ENCODE peak calls at places on chromosome 19, in seven cellular contexts. E is K562, N is uterus, C is HCT116, D is tibial nerve, M is GM12891, K is upper lobe of left lung. H is an unnamed sample.

GRCh38 chr19:19474950-19475781 is 40.2 kb downstream of the TSSK6 start:
- DNase-seq in C (no peak), E (no peak), D (no peak), K (no peak), M (no peak), N (no peak), H (no peak)

GRCh38 chr19:45469835-45470146 is 2.0 kb downstream of the FOSB start:
- DNase-seq in D (no peak), C (no peak), E (peak), N (no peak), K (peak), M (peak), H (peak)

GRCh38 chr19:53865918-53866696 is 1.6 kb upstream of the MYADM start:
- DNase-seq in D (no peak), N (peak), C (peak), K (peak), E (peak), M (no peak), H (peak)

GRCh38 chr19:7637374-7638256 is 705 bp downstream of the STXBP2 start:
- DNase-seq in N (no peak), D (no peak), C (no peak), K (peak), E (peak), M (no peak), H (no peak)

GRCh38 chr19:35805518-35806102 is 7.0 kb downstream of the PRODH2 start:
- DNase-seq in E (no peak), D (no peak), K (no peak), M (no peak), N (no peak), C (no peak), H (no peak)

GRCh38 chr19:51735759-51736449 is 12.1 kb upstream of the HAS1 start:
- DNase-seq in K (no peak), E (peak), D (peak), M (no peak), C (no peak), N (peak), H (peak)

GRCh38 chr19:10975374-10976036 is 14.7 kb downstream of the SMARCA4 start:
- DNase-seq in D (peak), E (no peak), N (peak), C (no peak), K (no peak), M (no peak), H (peak)

GRCh38 chr19:3961007-3961406 is 9.9 kb downstream of the DAPK3 start:
- DNase-seq in C (no peak), E (no peak), K (peak), D (no peak), M (no peak), N (no peak), H (no peak)

GRCh38 chr19:3690551-3691371 is 9.5 kb downstream of the PIP5K1C start:
- DNase-seq in D (no peak), E (no peak), M (no peak), C (no peak), K (no peak), N (no peak), H (no peak)

GRCh38 chr19:45917421-45918091 is 3.0 kb upstream of the NANOS2 start:
- DNase-seq in M (no peak), N (no peak), K (no peak), C (no peak), D (no peak), E (no peak), H (no peak)

GRCh38 chr19:13846533-13847032 is 30.4 kb upstream of the NANOS3 start:
- DNase-seq in E (peak), M (peak), N (peak), D (peak), K (peak), C (peak), H (peak)

GRCh38 chr19:13847900-13848677 is 28.8 kb upstream of the NANOS3 start:
- DNase-seq in M (no peak), N (no peak), E (no peak), C (no peak), K (no peak), D (no peak), H (no peak)

GRCh38 chr19:13849277-13849676 is 27.7 kb upstream of the NANOS3 start:
- DNase-seq in K (no peak), C (no peak), N (peak), E (no peak), D (no peak), M (no peak), H (no peak)

GRCh38 chr19:13848811-13849241 is 28.1 kb upstream of the NANOS3 start:
- DNase-seq in M (no peak), D (no peak), N (no peak), E (no peak), K (no peak), C (no peak), H (no peak)

DNA sequence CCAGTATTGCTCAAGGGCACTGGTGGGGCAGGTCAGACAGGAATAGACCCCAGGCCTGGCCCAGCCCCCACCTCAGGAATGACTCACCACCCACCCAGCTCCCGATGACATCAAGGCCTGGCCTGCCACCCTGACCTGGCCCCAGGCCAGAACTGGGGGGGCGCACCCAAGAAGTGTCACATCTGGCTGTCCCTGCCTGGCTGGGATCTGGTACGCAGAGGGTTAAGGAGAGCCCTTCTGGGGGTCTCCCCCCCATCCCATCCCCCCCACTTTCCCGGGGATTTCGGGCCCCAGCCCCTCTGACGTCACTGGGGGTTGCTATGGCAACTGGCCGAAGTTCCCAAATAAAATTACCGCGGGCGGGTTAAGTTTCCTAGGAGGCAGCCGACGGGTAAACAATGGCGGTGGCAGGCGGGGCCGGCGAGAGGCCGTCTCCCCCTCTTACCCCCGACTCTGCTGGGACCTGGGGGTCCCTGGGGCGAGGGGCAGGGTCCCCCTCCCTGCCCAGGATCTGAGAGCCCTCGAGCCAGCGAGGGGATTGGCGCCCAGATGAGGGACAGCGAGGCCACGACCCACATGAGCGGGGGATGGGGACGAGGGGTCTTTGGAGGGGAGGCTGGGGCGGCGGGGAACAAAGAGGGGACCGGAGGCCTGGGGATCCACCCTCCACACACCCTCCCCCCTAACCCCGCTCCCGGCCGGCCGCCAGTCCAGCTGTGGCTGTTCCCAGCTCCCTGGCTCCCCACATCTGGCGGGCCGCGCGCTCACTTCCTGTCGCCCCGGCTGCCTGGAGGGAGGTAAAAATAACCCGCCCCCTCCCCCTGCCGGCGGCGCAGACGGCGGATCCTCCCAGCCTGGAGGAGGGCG is 29.7 kb upstream of the NANOS3 start:
- DNase-seq in E (peak), M (peak), C (peak), K (peak), N (peak), D (peak), H (peak)
- TF ChIP-seq POLR2A in E (peak), M (peak), C (peak), K (peak), N (peak), D (peak), H (no peak)

GRCh38 chr19:1849999-1850398 is 1.7 kb upstream of the REXO1 start:
- DNase-seq in E (no peak), K (no peak), M (no peak), N (no peak), C (no peak), D (no peak), H (no peak)

GRCh38 chr19:1851581-1852293 is 3.5 kb upstream of the REXO1 start:
- DNase-seq in C (no peak), E (no peak), N (no peak), D (no peak), K (peak), M (no peak), H (no peak)

GRCh38 chr19:1852729-1853128 is 4.4 kb upstream of the REXO1 start:
- DNase-seq in K (no peak), C (no peak), M (no peak), E (no peak), N (no peak), D (no peak), H (no peak)

GRCh38 chr19:1852294-1852646 is 4.0 kb upstream of the REXO1 start:
- DNase-seq in K (peak), C (no peak), M (no peak), D (no peak), E (no peak), N (no peak), H (no peak)

DNA sequence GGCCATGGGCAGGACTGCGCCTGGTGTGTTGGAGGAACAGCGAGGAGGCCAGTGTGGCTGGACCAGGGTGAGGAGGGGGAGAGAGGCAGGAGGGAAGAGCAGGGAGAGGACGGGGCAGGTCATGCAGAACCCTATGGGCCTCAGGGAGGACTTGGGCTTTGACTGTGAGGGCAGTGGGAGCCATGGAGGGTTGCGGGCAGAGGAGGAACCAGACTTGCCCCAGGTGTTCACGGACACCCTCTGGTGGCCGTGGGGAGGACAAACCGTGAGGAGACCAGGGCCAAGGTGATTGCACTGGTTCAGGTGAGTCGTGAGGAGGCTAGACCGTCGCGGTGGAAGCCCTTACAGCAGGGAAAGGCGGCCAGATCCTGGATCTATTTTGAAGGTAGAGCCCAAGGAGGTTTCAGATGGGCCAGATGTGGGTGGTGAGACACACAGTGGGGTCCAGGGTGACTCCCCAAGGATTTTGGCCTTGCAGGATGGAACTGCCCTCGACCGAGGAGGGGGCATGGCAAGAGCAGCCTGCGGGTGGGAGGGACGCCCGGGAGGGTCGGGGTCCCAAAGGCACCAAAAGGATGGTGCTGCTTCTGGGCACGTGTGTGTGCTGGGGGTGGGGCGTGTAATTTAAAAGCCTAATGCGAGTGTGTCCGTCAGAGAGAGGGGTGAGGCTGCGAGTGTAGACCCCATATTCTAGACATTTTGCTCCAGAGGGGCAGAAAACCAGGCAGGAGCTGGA is 2.7 kb upstream of the REXO1 start:
- DNase-seq in K (no peak), N (no peak), D (no peak), M (no peak), C (no peak), E (no peak), H (no peak)
- TF ChIP-seq POLR2A in K (no peak), N (no peak), D (no peak), M (no peak), C (no peak), E (no peak), H (no peak)

DNA sequence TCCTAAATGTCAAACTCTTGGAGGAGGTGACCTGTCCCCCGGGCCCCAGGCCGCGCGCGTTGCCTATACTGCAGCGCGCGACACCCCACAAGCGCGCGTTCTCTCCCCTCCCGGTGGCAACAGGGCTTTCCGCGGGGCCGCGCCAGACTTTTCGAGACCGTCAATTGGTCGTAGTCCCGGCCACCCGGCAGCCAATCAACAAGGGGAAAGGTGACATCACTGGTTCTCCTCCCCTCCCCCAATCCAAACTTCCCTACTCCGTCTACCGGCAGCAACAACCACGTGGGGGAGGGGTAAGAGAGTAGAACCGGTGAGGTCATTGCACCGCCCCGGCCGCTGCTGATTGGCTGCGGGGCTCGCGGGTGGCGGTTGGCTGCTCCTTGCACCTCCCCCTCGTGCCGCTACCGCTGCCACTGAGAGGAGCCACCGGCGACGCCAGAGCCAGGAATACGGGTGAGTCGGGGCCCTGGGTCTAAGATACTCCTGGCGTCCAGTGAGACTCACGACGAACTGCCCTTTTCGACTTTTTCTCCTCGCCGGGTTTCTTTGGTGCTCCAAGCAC is 829 bp upstream of the CIC start:
- DNase-seq in D (peak), K (peak), N (peak), M (peak), C (peak), E (peak), H (peak)
- TF ChIP-seq POLR2A in D (peak), K (peak), N (peak), M (no peak), C (no peak), E (peak), H (peak)

DNA sequence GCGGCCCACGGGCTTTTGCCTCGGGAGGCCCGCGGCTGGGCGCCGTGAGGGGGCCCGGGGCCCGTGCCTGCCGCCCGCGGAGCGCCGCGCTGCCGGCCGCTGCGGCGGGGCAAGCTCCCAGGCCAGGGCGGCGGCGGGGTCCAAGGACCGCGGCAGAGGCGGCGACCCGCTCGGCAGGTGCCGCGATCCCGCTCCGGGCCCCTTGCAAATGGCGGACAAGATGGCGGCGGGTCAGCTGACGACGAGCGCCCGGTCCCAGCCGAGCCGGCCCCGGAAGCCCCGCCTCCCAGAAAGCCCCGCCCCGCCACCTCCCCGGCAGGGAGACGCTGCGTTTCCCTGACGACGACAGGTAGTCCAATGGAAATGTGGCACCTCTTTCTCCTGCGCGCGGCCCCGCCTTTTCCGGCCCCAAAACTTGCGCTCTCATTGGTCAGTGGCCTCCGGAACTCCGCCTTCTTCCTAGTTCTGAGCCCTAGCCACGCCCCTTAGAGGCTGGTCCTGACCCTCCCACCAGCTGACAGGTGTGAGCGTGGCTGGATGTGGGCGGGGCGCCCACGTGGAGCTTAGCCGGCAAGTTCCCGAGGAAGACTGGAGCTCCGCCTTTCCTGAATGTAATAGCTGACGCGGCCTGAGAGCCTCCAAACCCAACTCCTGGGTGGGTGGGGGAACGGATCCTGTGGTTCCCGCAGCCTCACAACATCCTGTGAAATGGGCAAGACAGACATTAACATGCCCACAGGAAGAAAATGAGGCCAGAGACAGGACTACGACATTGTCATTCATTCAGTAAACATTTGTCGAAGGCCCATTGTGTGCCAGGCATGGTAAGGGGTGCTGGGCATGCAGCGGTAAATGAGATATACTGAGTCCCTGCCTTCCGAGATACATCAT is at the start of gene AP3D1:
- DNase-seq in D (peak), M (peak), N (peak), E (peak), K (peak), C (peak), H (peak)
- TF ChIP-seq POLR2A in D (no peak), M (no peak), N (peak), E (no peak), K (no peak), C (no peak), H (peak)

GRCh38 chr19:1395194-1396018 is 5.9 kb downstream of the GAMT start:
- DNase-seq in E (no peak), C (no peak), N (no peak), M (no peak), K (peak), D (no peak), H (no peak)
- TF ChIP-seq POLR2A in E (peak), C (peak), N (no peak), M (no peak), K (no peak), D (no peak), H (peak)

DNA sequence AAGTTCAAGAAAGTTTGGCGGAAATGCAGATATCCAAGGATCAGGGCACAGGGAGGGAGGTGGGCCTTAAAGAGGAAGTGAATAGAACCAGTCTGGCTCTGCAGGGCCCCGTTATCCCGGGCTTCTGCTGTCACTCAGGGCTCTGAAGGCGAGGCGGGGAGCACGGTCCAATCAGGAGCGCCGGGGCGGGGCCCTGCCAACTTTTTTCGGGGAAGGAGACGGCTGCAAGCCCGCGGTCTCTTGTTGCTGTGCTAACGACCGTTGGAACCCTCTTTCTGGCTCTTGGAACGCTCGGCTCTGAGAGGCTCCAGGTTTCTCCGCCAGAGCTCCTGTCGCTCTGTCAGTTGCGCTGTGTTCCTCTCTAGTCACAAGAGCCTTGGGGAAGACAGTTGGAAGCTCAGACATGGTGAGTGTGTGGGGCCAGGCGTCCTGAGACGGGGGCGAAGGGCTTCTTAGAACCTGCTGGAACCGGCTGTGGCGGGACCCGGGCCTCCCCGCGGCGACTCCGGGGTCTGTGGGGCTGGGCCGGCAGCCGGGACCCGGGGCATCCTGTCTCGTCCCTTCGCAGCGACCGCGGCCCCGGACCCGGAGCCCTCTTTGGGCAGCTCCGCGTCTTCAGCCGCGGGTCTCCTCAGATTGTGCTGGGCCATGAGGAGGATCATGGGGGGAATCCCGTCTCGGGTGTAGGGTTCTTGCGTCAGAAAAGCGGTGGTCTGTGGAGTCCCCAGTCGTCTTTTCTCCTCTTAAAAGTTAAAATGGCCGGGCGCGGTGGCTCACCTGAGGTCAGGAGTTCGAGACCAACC is 27.7 kb downstream of the ZNF844 start:
- DNase-seq in C (no peak), M (peak), K (peak), N (peak), E (peak), D (peak), H (peak)
- TF ChIP-seq POLR2A in C (no peak), M (peak), K (peak), N (peak), E (peak), D (no peak), H (peak)

GRCh38 chr19:12139885-12140544 is at the start of gene ZNF20:
- DNase-seq in C (peak), E (peak), M (peak), N (peak), K (peak), D (peak), H (peak)
- TF ChIP-seq POLR2A in C (no peak), E (peak), M (peak), N (peak), K (peak), D (no peak), H (peak)

H was measured in H54.